ENCODE peak calls at places on chromosomes 13 and 19, in nine cellular contexts. Q, M, D, O, K, N, H, L and I are unnamed samples.

GRCh38 chr19:55690109-55690768 is 15.2 kb downstream of the EPN1 start:
- DNase-seq in Q (no peak), H (peak), O (no peak), K (no peak), L (no peak), N (no peak), M (no peak), D (no peak), I (peak)

GRCh38 chr19:29717051-29717450 is 2.0 kb upstream of the C19orf12 start:
- DNase-seq in H (no peak), Q (no peak), N (no peak), O (no peak), M (no peak), L (no peak), K (no peak), D (no peak), I (no peak)

GRCh38 chr19:47790398-47790814 is 11.9 kb downstream of the SELENOW start:
- DNase-seq in O (peak), K (peak), D (peak), H (peak), N (peak), M (peak), L (peak), Q (peak), I (peak)

GRCh38 chr19:11530432-11530831 is 1.5 kb upstream of the ECSIT start:
- DNase-seq in O (peak), M (peak), L (peak), D (peak), H (peak), Q (peak), N (peak), K (peak), I (peak)

GRCh38 chr19:55146078-55146647 is 2.8 kb downstream of the TNNT1 start:
- DNase-seq in Q (peak), D (no peak), L (peak), K (no peak), H (no peak), N (no peak), O (no peak), M (peak), I (peak)

GRCh38 chr13:98332691-98333090 is 155.6 kb upstream of the RNF113B start:
- DNase-seq in H (no peak), D (peak), O (no peak), M (no peak), Q (no peak), L (no peak), N (no peak), K (no peak), I (no peak)

GRCh38 chr13:30047154-30047874 is 196.9 kb upstream of the UBL3 start:
- DNase-seq in D (no peak), O (no peak), N (no peak), H (no peak), K (no peak), L (no peak), Q (peak), M (no peak), I (no peak)

GRCh38 chr19:5036733-5037681 is 68.1 kb downstream of the KDM4B start:
- DNase-seq in D (no peak), K (no peak), O (no peak), Q (no peak), H (no peak), N (peak), L (no peak), M (peak), I (no peak)

GRCh38 chr19:29524201-29524911 is 1.4 kb upstream of the VSTM2B start:
- DNase-seq in L (peak), N (no peak), Q (no peak), O (no peak), M (no peak), H (no peak), D (no peak), K (no peak), I (peak)

GRCh38 chr19:17259118-17259780 is 5.3 kb downstream of the USHBP1 start:
- DNase-seq in Q (no peak), K (no peak), D (no peak), M (peak), O (no peak), L (no peak), N (no peak), H (no peak), I (no peak)

GRCh38 chr19:40687525-40688016 is 2.9 kb downstream of the NUMBL start:
- DNase-seq in D (peak), O (peak), H (peak), K (no peak), M (peak), N (peak), Q (no peak), L (no peak), I (no peak)

GRCh38 chr13:46595918-46596315 is 42.9 kb downstream of the LRCH1 start:
- DNase-seq in K (no peak), M (no peak), D (no peak), O (no peak), Q (no peak), L (no peak), H (no peak), N (no peak), I (no peak)

GRCh38 chr19:51509823-51510660 is 8.4 kb upstream of the SIGLEC12 start:
- DNase-seq in D (no peak), N (no peak), H (no peak), O (no peak), K (no peak), M (no peak), L (no peak), Q (no peak), I (no peak)

DNA sequence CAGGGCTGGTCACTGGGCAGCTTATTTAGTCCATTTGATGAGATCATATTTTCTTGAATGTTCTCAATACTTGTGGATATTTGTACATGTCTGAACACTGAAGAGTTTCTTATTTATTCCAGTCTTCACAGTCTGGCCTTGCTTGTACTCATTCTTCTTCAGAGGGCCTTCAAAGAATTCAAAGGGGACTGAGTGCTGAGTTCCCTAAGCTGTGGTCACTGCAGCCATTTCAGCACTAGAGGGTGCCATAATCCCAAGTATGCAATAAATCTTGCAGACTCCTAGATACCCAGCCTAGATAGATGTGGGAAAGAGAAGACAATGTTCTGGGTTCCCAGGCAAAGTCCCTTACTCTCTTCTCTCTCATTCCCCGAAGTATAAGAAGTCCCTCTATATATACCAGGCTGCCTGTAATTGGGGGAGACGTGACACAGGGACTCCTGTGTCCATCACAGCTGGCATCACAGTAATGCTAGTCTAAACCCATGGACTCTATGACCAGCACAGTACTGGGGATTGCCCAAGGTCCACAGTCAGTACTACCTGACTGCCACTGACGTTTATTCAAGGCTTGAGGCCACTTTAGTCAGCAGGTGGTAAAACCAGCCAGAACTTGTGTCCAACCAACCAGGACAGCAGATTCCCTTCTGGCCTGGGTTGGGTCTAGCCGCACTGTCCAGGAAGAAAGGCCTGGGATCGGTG is 8.9 kb upstream of the VN1R1 start:
- DNase-seq in K (no peak), Q (peak), N (no peak), L (peak), M (peak), D (no peak), O (no peak), H (no peak), I (no peak)
- TF ChIP-seq CTCF in K (no peak), Q (peak), N (no peak), L (peak), M (peak), D (no peak), O (no peak), H (no peak), I (no peak)

GRCh38 chr19:2422951-2423880 is 4.2 kb downstream of the TIMM13 start:
- DNase-seq in K (no peak), H (peak), M (no peak), D (peak), Q (no peak), O (peak), L (no peak), N (no peak), I (no peak)

GRCh38 chr19:2426661-2427322 is 594 bp downstream of the TIMM13 start:
- DNase-seq in D (peak), N (peak), K (peak), H (peak), L (peak), O (no peak), Q (peak), M (peak), I (peak)

GRCh38 chr19:2423913-2424685 is 3.3 kb downstream of the TIMM13 start:
- DNase-seq in K (no peak), O (no peak), Q (no peak), N (no peak), D (peak), L (no peak), M (no peak), H (peak), I (no peak)

GRCh38 chr19:2425622-2426581 is 1.5 kb downstream of the TIMM13 start:
- DNase-seq in M (no peak), D (peak), H (peak), N (no peak), O (no peak), Q (no peak), L (no peak), K (peak), I (no peak)

GRCh38 chr19:2424686-2425621 is 2.4 kb downstream of the TIMM13 start:
- DNase-seq in O (peak), H (peak), Q (no peak), L (peak), K (peak), N (peak), D (peak), M (peak), I (peak)
- TF ChIP-seq CTCF in O (peak), H (no peak), Q (no peak), L (peak), K (no peak), N (peak), D (no peak), M (peak), I (peak)

GRCh38 chr19:12666305-12667048 is at the start of the genes MAN2B1 and WDR83:
- DNase-seq in D (peak), Q (peak), O (peak), M (peak), N (peak), L (peak), H (no peak), K (peak), I (peak)

GRCh38 chr19:12664406-12665280 is 1.9 kb downstream of the MAN2B1 start:
- DNase-seq in L (peak), D (no peak), O (no peak), H (no peak), N (no peak), M (no peak), Q (peak), K (peak), I (peak)

GRCh38 chr19:12667903-12668302 is 1.3 kb downstream of the WDR83 start:
- DNase-seq in Q (no peak), K (no peak), N (no peak), M (no peak), H (no peak), D (no peak), L (no peak), O (no peak), I (no peak)

GRCh38 chr19:12665646-12666304 is 767 bp downstream of the MAN2B1 start:
- DNase-seq in L (no peak), Q (peak), M (no peak), N (no peak), K (peak), D (no peak), H (no peak), O (no peak), I (no peak)

DNA sequence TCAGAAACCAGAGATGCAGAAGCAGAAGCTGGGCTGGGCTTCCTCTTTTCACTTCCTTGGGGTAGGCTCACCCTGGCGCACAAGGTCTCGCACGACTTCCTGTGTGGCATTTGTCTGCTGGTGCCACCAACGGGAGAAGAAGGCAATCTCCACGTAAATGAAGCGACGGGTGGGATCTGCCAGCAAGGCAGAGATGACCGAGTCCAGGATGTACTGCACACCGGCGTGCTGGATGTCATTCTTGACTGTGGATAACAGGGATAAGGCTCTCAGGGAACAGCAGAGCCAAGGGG is 1.3 kb downstream of the MAN2B1 start:
- DNase-seq in L (no peak), Q (peak), H (no peak), M (no peak), N (no peak), O (peak), K (peak), D (no peak), I (no peak)
- TF ChIP-seq CTCF in L (no peak), Q (no peak), H (no peak), M (no peak), N (no peak), O (no peak), K (no peak), D (no peak), I (no peak)

GRCh38 chr13:90594694-90595093 is 752.8 kb upstream of the MIR17HG start:
- DNase-seq in D (no peak), H (no peak), Q (no peak), M (peak), K (no peak), N (no peak), L (no peak), O (no peak), I (no peak)

GRCh38 chr13:90591927-90592268 is 755.6 kb upstream of the MIR17HG start:
- DNase-seq in H (no peak), M (peak), Q (no peak), D (no peak), L (no peak), N (no peak), O (no peak), K (no peak), I (no peak)

GRCh38 chr13:90592943-90593342 is 754.5 kb upstream of the MIR17HG start:
- DNase-seq in K (no peak), D (no peak), Q (no peak), M (no peak), H (no peak), N (no peak), L (no peak), O (no peak), I (no peak)

DNA sequence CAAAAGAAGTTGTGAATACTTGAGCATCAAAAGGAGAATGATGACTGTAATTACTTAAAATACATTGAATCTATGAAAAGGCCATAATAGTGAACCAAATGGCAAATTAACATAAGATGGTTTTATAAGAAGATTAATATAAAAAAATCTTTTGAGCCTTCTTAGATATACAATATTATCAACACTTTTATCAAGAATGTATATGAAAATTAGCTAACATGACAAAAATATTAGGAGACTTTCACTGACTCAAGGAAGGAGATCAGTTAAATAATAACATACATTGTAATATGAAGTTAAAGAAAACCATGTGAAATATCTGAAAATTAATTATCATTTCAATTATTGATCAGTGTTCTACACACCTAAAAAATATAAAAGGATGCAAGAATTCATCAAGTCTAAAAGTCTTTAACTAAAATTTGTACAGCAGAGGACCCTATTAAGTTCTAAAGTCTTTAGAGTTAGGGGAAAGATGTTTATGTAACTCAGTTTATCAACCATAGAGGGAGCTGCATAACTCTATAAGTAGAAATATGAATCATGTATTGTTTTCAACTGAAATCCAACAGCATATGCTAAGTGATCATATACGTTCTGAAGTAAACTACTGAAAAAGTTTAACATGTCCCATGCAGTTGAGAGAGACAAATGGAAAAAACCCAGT is 756.1 kb upstream of the MIR17HG start:
- DNase-seq in O (no peak), L (no peak), K (no peak), H (no peak), D (no peak), Q (no peak), N (no peak), M (peak), I (no peak)
- TF ChIP-seq CTCF in O (no peak), L (no peak), K (no peak), H (no peak), D (no peak), Q (no peak), N (no peak), M (no peak), I (no peak)

GRCh38 chr19:35885225-35885624 is 15.1 kb downstream of the NFKBID start:
- DNase-seq in H (no peak), K (no peak), Q (no peak), O (no peak), M (no peak), L (no peak), N (no peak), D (no peak), I (no peak)
- TF ChIP-seq CTCF in H (no peak), K (no peak), Q (no peak), O (no peak), M (no peak), L (no peak), N (no peak), D (no peak), I (no peak)

GRCh38 chr19:36687214-36688056 is at the start of gene ZNF567:
- DNase-seq in D (peak), Q (peak), L (peak), N (peak), M (peak), H (peak), O (peak), K (peak), I (peak)
- TF ChIP-seq CTCF in D (no peak), Q (no peak), L (no peak), N (no peak), M (peak), H (no peak), O (no peak), K (no peak), I (no peak)